ENCODE peak calls at places on chromosomes 13 and 19, in eight cellular contexts. Q is HFF-Myc; N is cardiac septum; V is GF-D8; S is activated CD8-positive, alpha-beta T cell treated with anti-CD3 and anti-CD28 coated beads, Interleukin-2, amount 10 ng/mL, durations not matched to agents 7 days and 5 days; X is stimulated activated naive B cell treated with anti-CD40 and anti-IgM and Interleukin-4, amounts not matched to agents 10 μg/mL and 1 μg/mL and 100 μg/mL, for 72 hours; F is glutamatergic neuron; O is GM19239. G is an unnamed sample.

GRCh38 chr19:12774588-12775555 is at the start of gene HOOK2:
- DNase-seq in Q (no peak), N (peak), V (no peak), S (no peak), X (no peak), F (no peak), O (no peak), G (no peak)

GRCh38 chr19:6233827-6234511 is 45.8 kb downstream of the MLLT1 start:
- DNase-seq in Q (no peak), N (peak), V (peak), S (no peak), X (no peak), F (peak), O (no peak), G (no peak)

GRCh38 chr19:47305309-47305751 is 4.3 kb upstream of the C5AR1 start:
- DNase-seq in Q (peak), N (no peak), V (no peak), S (peak), X (peak), F (peak), O (no peak), G (peak)

GRCh38 chr13:113059891-113060290 is 45.7 kb upstream of the F7 start:
- DNase-seq in Q (no peak), N (no peak), V (no peak), S (no peak), X (no peak), F (peak), O (no peak), G (no peak)

GRCh38 chr13:74571811-74572210 is 437.6 kb upstream of the KLF12 start:
- DNase-seq in Q (no peak), N (no peak), V (no peak), S (no peak), X (no peak), F (no peak), O (no peak), G (no peak)

GRCh38 chr13:39379118-39379517 is 223.9 kb downstream of the LHFPL6 start:
- DNase-seq in Q (no peak), N (no peak), V (no peak), S (no peak), X (no peak), F (no peak), O (no peak), G (no peak)

GRCh38 chr13:108155185-108156106 is 59.9 kb downstream of the LIG4 start:
- DNase-seq in Q (peak), N (no peak), V (no peak), S (peak), X (peak), F (peak), O (peak), G (peak)

GRCh38 chr19:7922841-7923205 is 2.7 kb downstream of the SNAPC2 start:
- DNase-seq in Q (no peak), N (no peak), V (no peak), S (no peak), X (no peak), F (no peak), O (no peak), G (no peak)

GRCh38 chr13:100454876-100455275 is 133.7 kb downstream of the GGACT start:
- DNase-seq in Q (peak), N (no peak), V (no peak), S (no peak), X (no peak), F (no peak), O (no peak), G (no peak)

G was measured in AG08396.